ENCODE peak calls at places on chromosome 5, in nine cellular contexts. One of them, this sample, is unnamed.

GRCh38 chr5:78467744-78468357 is 107.4 kb downstream of the SCAMP1 start:
- DNase-seq in brain microvascular endothelial cell: peak
- DNase-seq in fibroblast of the aortic adventitia: peak
- DNase-seq in heart left ventricle: no peak
- DNase-seq in lower leg skin: no peak
- DNase-seq in heart right ventricle: no peak
- DNase-seq in BJ: peak
- DNase-seq in OCI-LY7: peak
- DNase-seq in neural crest cell: no peak
- DNase-seq in this sample: no peak

GRCh38 chr5:87151547-87151946 is 116.1 kb upstream of the RASA1 start:
- DNase-seq in heart right ventricle: no peak
- DNase-seq in fibroblast of the aortic adventitia: peak
- DNase-seq in BJ: peak
- DNase-seq in lower leg skin: no peak
- DNase-seq in neural crest cell: no peak
- DNase-seq in brain microvascular endothelial cell: peak
- DNase-seq in heart left ventricle: no peak
- DNase-seq in OCI-LY7: no peak
- DNase-seq in this sample: no peak

GRCh38 chr5:179275941-179276837 is 69.1 kb downstream of the ADAMTS2 start:
- DNase-seq in OCI-LY7: no peak
- DNase-seq in BJ: peak
- DNase-seq in brain microvascular endothelial cell: peak
- DNase-seq in fibroblast of the aortic adventitia: peak
- DNase-seq in heart right ventricle: peak
- DNase-seq in heart left ventricle: peak
- DNase-seq in lower leg skin: peak
- DNase-seq in neural crest cell: no peak
- DNase-seq in this sample: no peak

GRCh38 chr5:96729156-96729555 is 67.0 kb downstream of the CAST start:
- DNase-seq in brain microvascular endothelial cell: no peak
- DNase-seq in lower leg skin: no peak
- DNase-seq in OCI-LY7: no peak
- DNase-seq in heart left ventricle: no peak
- DNase-seq in fibroblast of the aortic adventitia: no peak
- DNase-seq in heart right ventricle: no peak
- DNase-seq in neural crest cell: no peak
- DNase-seq in BJ: no peak
- DNase-seq in this sample: no peak

GRCh38 chr5:40717281-40717680 is 37.6 kb downstream of the PTGER4 start:
- DNase-seq in BJ: no peak
- DNase-seq in neural crest cell: no peak
- DNase-seq in heart left ventricle: no peak
- DNase-seq in lower leg skin: no peak
- DNase-seq in brain microvascular endothelial cell: no peak
- DNase-seq in fibroblast of the aortic adventitia: peak
- DNase-seq in OCI-LY7: no peak
- DNase-seq in heart right ventricle: no peak
- DNase-seq in this sample: no peak

GRCh38 chr5:5677738-5678137 is 255.3 kb downstream of the ICE1 start:
- DNase-seq in fibroblast of the aortic adventitia: no peak
- DNase-seq in lower leg skin: no peak
- DNase-seq in BJ: no peak
- DNase-seq in brain microvascular endothelial cell: no peak
- DNase-seq in neural crest cell: no peak
- DNase-seq in OCI-LY7: no peak
- DNase-seq in heart right ventricle: no peak
- DNase-seq in heart left ventricle: no peak
- DNase-seq in this sample: no peak

GRCh38 chr5:44542470-44542869 is 153.2 kb upstream of the FGF10 start:
- DNase-seq in heart right ventricle: no peak
- DNase-seq in lower leg skin: no peak
- DNase-seq in heart left ventricle: no peak
- DNase-seq in fibroblast of the aortic adventitia: peak
- DNase-seq in BJ: no peak
- DNase-seq in brain microvascular endothelial cell: no peak
- DNase-seq in OCI-LY7: no peak
- DNase-seq in neural crest cell: no peak
- DNase-seq in this sample: no peak

GRCh38 chr5:134571703-134572405 is 46.4 kb downstream of the JADE2 start:
- DNase-seq in OCI-LY7: no peak
- DNase-seq in heart left ventricle: no peak
- DNase-seq in fibroblast of the aortic adventitia: no peak
- DNase-seq in lower leg skin: no peak
- DNase-seq in BJ: no peak
- DNase-seq in heart right ventricle: no peak
- DNase-seq in neural crest cell: no peak
- DNase-seq in brain microvascular endothelial cell: no peak
- DNase-seq in this sample: no peak

GRCh38 chr5:141777711-141778110 is 95.7 kb upstream of the ARAP3 start:
- DNase-seq in BJ: no peak
- DNase-seq in neural crest cell: no peak
- DNase-seq in heart left ventricle: no peak
- DNase-seq in lower leg skin: no peak
- DNase-seq in heart right ventricle: no peak
- DNase-seq in OCI-LY7: no peak
- DNase-seq in brain microvascular endothelial cell: no peak
- DNase-seq in fibroblast of the aortic adventitia: no peak
- DNase-seq in this sample: no peak

GRCh38 chr5:179679014-179679674 is 1.7 kb downstream of the CBY3 start:
- DNase-seq in fibroblast of the aortic adventitia: peak
- DNase-seq in OCI-LY7: peak
- DNase-seq in brain microvascular endothelial cell: peak
- DNase-seq in BJ: no peak
- DNase-seq in neural crest cell: peak
- DNase-seq in lower leg skin: peak
- DNase-seq in heart left ventricle: peak
- DNase-seq in heart right ventricle: peak
- DNase-seq in this sample: peak

GRCh38 chr5:40172721-40173120 is 507.0 kb upstream of the PTGER4 start:
- DNase-seq in neural crest cell: no peak
- DNase-seq in OCI-LY7: no peak
- DNase-seq in heart left ventricle: no peak
- DNase-seq in BJ: no peak
- DNase-seq in brain microvascular endothelial cell: no peak
- DNase-seq in heart right ventricle: no peak
- DNase-seq in fibroblast of the aortic adventitia: no peak
- DNase-seq in lower leg skin: no peak
- DNase-seq in this sample: no peak

GRCh38 chr5:95891499-95891898 is 69.0 kb upstream of the GLRX start:
- DNase-seq in BJ: no peak
- DNase-seq in OCI-LY7: no peak
- DNase-seq in heart left ventricle: no peak
- DNase-seq in lower leg skin: no peak
- DNase-seq in neural crest cell: no peak
- DNase-seq in fibroblast of the aortic adventitia: no peak
- DNase-seq in brain microvascular endothelial cell: no peak
- DNase-seq in heart right ventricle: no peak
- DNase-seq in this sample: no peak

GRCh38 chr5:51381801-51382507 is 1.3 kb upstream of the ISL1 start:
- DNase-seq in OCI-LY7: no peak
- DNase-seq in lower leg skin: no peak
- DNase-seq in fibroblast of the aortic adventitia: peak
- DNase-seq in heart left ventricle: no peak
- DNase-seq in brain microvascular endothelial cell: no peak
- DNase-seq in BJ: no peak
- DNase-seq in heart right ventricle: no peak
- DNase-seq in neural crest cell: no peak
- DNase-seq in this sample: no peak

GRCh38 chr5:87210076-87210475 is 57.6 kb upstream of the RASA1 start:
- DNase-seq in BJ: no peak
- DNase-seq in lower leg skin: no peak
- DNase-seq in brain microvascular endothelial cell: no peak
- DNase-seq in neural crest cell: no peak
- DNase-seq in heart right ventricle: no peak
- DNase-seq in heart left ventricle: no peak
- DNase-seq in OCI-LY7: no peak
- DNase-seq in fibroblast of the aortic adventitia: peak
- DNase-seq in this sample: no peak

DNA sequence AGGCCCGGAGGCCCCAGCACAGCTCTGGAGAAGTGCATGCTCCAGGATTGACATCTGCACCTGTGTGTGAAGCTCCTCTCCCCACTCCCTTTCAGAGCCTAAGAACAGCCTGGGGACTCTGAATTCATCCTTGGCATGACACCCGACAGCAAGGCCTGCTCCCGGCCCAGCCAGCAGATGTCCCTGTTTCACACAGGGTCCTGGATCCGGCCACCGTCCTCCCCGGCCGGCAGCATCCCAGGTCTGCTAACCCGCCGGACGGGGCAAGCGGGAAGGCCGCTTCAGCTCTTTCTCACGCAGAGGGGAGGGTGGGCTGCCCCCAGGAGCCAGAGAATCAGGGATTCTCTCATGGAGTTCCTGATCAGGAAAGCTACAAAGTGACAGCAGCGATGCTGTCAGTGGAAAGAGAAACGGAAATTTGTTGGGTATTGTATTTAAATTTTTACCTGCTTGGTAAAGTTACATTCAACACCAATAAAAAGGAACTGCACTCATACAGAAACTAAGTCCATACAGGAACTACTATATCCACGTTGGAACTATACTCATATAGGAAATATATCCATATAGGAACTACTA is 325.3 kb upstream of the IRX4 start:
- DNase-seq in neural crest cell: peak
- DNase-seq in lower leg skin: no peak
- DNase-seq in BJ: no peak
- DNase-seq in heart right ventricle: no peak
- DNase-seq in brain microvascular endothelial cell: no peak
- DNase-seq in heart left ventricle: no peak
- DNase-seq in fibroblast of the aortic adventitia: no peak
- DNase-seq in OCI-LY7: no peak
- DNase-seq in this sample: no peak
- TF ChIP-seq CTCF in neural crest cell: peak
- TF ChIP-seq CTCF in lower leg skin: no peak
- TF ChIP-seq CTCF in BJ: no peak
- TF ChIP-seq CTCF in heart right ventricle: peak
- TF ChIP-seq CTCF in brain microvascular endothelial cell: no peak
- TF ChIP-seq CTCF in heart left ventricle: no peak
- TF ChIP-seq CTCF in fibroblast of the aortic adventitia: no peak
- TF ChIP-seq CTCF in OCI-LY7: peak
- TF ChIP-seq CTCF in this sample: no peak

GRCh38 chr5:157689942-157690689 is 18.8 kb downstream of the C5orf52 start:
- DNase-seq in lower leg skin: peak
- DNase-seq in BJ: no peak
- DNase-seq in brain microvascular endothelial cell: no peak
- DNase-seq in heart right ventricle: no peak
- DNase-seq in neural crest cell: no peak
- DNase-seq in heart left ventricle: no peak
- DNase-seq in fibroblast of the aortic adventitia: no peak
- DNase-seq in OCI-LY7: no peak
- DNase-seq in this sample: no peak
- TF ChIP-seq CTCF in lower leg skin: no peak
- TF ChIP-seq CTCF in BJ: peak
- TF ChIP-seq CTCF in brain microvascular endothelial cell: peak
- TF ChIP-seq CTCF in heart right ventricle: no peak
- TF ChIP-seq CTCF in neural crest cell: no peak
- TF ChIP-seq CTCF in heart left ventricle: no peak
- TF ChIP-seq CTCF in fibroblast of the aortic adventitia: no peak
- TF ChIP-seq CTCF in OCI-LY7: peak
- TF ChIP-seq CTCF in this sample: no peak

GRCh38 chr5:148843510-148844318 is 17.3 kb downstream of the ADRB2 start:
- DNase-seq in heart right ventricle: no peak
- DNase-seq in fibroblast of the aortic adventitia: peak
- DNase-seq in BJ: no peak
- DNase-seq in OCI-LY7: no peak
- DNase-seq in lower leg skin: no peak
- DNase-seq in neural crest cell: no peak
- DNase-seq in brain microvascular endothelial cell: no peak
- DNase-seq in heart left ventricle: peak
- DNase-seq in this sample: no peak

GRCh38 chr5:148842161-148842560 is 15.8 kb downstream of the ADRB2 start:
- DNase-seq in BJ: no peak
- DNase-seq in fibroblast of the aortic adventitia: no peak
- DNase-seq in OCI-LY7: no peak
- DNase-seq in heart right ventricle: no peak
- DNase-seq in lower leg skin: no peak
- DNase-seq in heart left ventricle: no peak
- DNase-seq in neural crest cell: no peak
- DNase-seq in brain microvascular endothelial cell: no peak
- DNase-seq in this sample: no peak

GRCh38 chr5:148841519-148841918 is 15.1 kb downstream of the ADRB2 start:
- DNase-seq in BJ: no peak
- DNase-seq in fibroblast of the aortic adventitia: no peak
- DNase-seq in heart right ventricle: no peak
- DNase-seq in OCI-LY7: no peak
- DNase-seq in brain microvascular endothelial cell: no peak
- DNase-seq in heart left ventricle: no peak
- DNase-seq in neural crest cell: no peak
- DNase-seq in lower leg skin: no peak
- DNase-seq in this sample: no peak

GRCh38 chr5:148846930-148847329 is 20.5 kb downstream of the ADRB2 start:
- DNase-seq in heart right ventricle: no peak
- DNase-seq in brain microvascular endothelial cell: no peak
- DNase-seq in lower leg skin: no peak
- DNase-seq in neural crest cell: no peak
- DNase-seq in heart left ventricle: no peak
- DNase-seq in fibroblast of the aortic adventitia: no peak
- DNase-seq in OCI-LY7: no peak
- DNase-seq in BJ: no peak
- DNase-seq in this sample: no peak

DNA sequence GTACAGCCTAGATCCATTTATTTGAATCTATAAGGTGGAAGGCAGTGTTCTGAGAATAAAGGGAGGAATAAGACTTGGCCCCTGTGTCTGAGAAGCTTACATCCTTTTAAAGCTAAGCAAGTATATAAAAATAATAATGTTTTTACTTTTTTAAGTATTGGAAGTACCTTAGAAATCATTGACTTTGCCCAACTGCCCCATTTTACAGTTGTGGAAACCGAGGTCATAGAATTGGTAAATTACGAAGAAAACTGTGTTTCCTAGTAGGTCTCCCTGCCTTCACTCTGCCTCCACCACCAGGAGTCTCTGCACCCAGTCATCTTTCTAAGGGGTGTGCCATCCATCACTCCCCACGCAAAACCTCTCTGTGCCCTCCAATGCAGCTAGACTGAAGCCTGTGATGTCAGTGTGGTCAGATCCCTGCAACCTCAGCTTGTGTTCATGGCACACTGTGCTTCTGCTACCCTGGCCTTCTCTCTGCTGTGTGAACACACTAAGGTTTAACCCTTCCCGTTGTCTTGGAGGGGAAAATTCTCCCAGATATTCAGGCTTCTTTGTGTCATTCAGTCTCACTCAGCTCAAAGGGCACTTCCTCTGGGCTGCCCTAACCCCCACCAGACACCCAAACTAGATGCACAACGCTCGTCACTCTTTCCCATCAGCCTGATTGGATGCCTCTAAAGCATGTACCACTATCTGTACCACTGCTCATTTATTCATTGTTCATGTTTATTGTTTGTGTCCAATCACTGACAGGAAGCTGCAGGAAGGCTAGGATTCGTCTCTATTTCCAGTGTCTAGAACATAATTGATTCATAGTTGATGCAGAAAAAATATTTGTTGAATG is 18.2 kb downstream of the ADRB2 start:
- DNase-seq in OCI-LY7: no peak
- DNase-seq in heart right ventricle: no peak
- DNase-seq in BJ: no peak
- DNase-seq in lower leg skin: no peak
- DNase-seq in neural crest cell: no peak
- DNase-seq in brain microvascular endothelial cell: no peak
- DNase-seq in heart left ventricle: no peak
- DNase-seq in fibroblast of the aortic adventitia: no peak
- DNase-seq in this sample: no peak
- TF ChIP-seq CTCF in OCI-LY7: peak
- TF ChIP-seq CTCF in heart right ventricle: no peak
- TF ChIP-seq CTCF in BJ: no peak
- TF ChIP-seq CTCF in lower leg skin: no peak
- TF ChIP-seq CTCF in neural crest cell: no peak
- TF ChIP-seq CTCF in brain microvascular endothelial cell: peak
- TF ChIP-seq CTCF in heart left ventricle: no peak
- TF ChIP-seq CTCF in fibroblast of the aortic adventitia: no peak
- TF ChIP-seq CTCF in this sample: no peak

GRCh38 chr5:167030500-167031120 is 1260.8 kb upstream of the WWC1 start:
- DNase-seq in heart left ventricle: no peak
- DNase-seq in neural crest cell: peak
- DNase-seq in fibroblast of the aortic adventitia: no peak
- DNase-seq in heart right ventricle: no peak
- DNase-seq in OCI-LY7: no peak
- DNase-seq in BJ: no peak
- DNase-seq in lower leg skin: no peak
- DNase-seq in brain microvascular endothelial cell: no peak
- DNase-seq in this sample: no peak
- TF ChIP-seq CTCF in heart left ventricle: no peak
- TF ChIP-seq CTCF in neural crest cell: peak
- TF ChIP-seq CTCF in fibroblast of the aortic adventitia: peak
- TF ChIP-seq CTCF in heart right ventricle: no peak
- TF ChIP-seq CTCF in OCI-LY7: peak
- TF ChIP-seq CTCF in BJ: peak
- TF ChIP-seq CTCF in lower leg skin: no peak
- TF ChIP-seq CTCF in brain microvascular endothelial cell: peak
- TF ChIP-seq CTCF in this sample: peak